ENCODE peak calls at places on chromosome 21, in five cellular contexts. One of them, this sample, is unnamed.

GRCh38 chr21:43903451-43904091 is 38.5 kb downstream of the AGPAT3 start:
- DNase-seq in Daoy: no peak
- DNase-seq in activated gamma-delta T cell treated with Interleukin-2 at 50 U/mL for 16 hours: no peak
- DNase-seq in iPS-NIHi11: no peak
- DNase-seq in esophagus squamous epithelium: no peak
- DNase-seq in this sample: no peak

GRCh38 chr21:16213518-16213917 is 483.7 kb downstream of the USP25 start:
- DNase-seq in Daoy: no peak
- DNase-seq in activated gamma-delta T cell treated with Interleukin-2 at 50 U/mL for 16 hours: no peak
- DNase-seq in esophagus squamous epithelium: no peak
- DNase-seq in iPS-NIHi11: no peak
- DNase-seq in this sample: no peak

GRCh38 chr21:44949161-44950015 is 9.6 kb downstream of the SLX9 start:
- DNase-seq in iPS-NIHi11: peak
- DNase-seq in esophagus squamous epithelium: no peak
- DNase-seq in Daoy: peak
- DNase-seq in activated gamma-delta T cell treated with Interleukin-2 at 50 U/mL for 16 hours: peak
- DNase-seq in this sample: peak

GRCh38 chr21:45264919-45265515 is 22.7 kb downstream of the POFUT2 start:
- DNase-seq in activated gamma-delta T cell treated with Interleukin-2 at 50 U/mL for 16 hours: no peak
- DNase-seq in iPS-NIHi11: no peak
- DNase-seq in esophagus squamous epithelium: no peak
- DNase-seq in Daoy: peak
- DNase-seq in this sample: no peak

GRCh38 chr21:39003982-39004775 is 179.1 kb downstream of the PSMG1 start:
- DNase-seq in activated gamma-delta T cell treated with Interleukin-2 at 50 U/mL for 16 hours: no peak
- DNase-seq in Daoy: peak
- DNase-seq in esophagus squamous epithelium: no peak
- DNase-seq in iPS-NIHi11: no peak
- DNase-seq in this sample: peak

GRCh38 chr21:45390831-45391742 is 13.9 kb upstream of the COL18A1 start:
- DNase-seq in activated gamma-delta T cell treated with Interleukin-2 at 50 U/mL for 16 hours: no peak
- DNase-seq in esophagus squamous epithelium: no peak
- DNase-seq in Daoy: no peak
- DNase-seq in iPS-NIHi11: no peak
- DNase-seq in this sample: no peak

GRCh38 chr21:27388835-27389234 is 421.9 kb upstream of the ADAMTS5 start:
- DNase-seq in Daoy: no peak
- DNase-seq in esophagus squamous epithelium: no peak
- DNase-seq in activated gamma-delta T cell treated with Interleukin-2 at 50 U/mL for 16 hours: no peak
- DNase-seq in iPS-NIHi11: no peak
- DNase-seq in this sample: no peak

GRCh38 chr21:34113842-34114241 is 40.5 kb downstream of the MRPS6 start:
- DNase-seq in iPS-NIHi11: peak
- DNase-seq in activated gamma-delta T cell treated with Interleukin-2 at 50 U/mL for 16 hours: no peak
- DNase-seq in Daoy: no peak
- DNase-seq in esophagus squamous epithelium: no peak
- DNase-seq in this sample: no peak

GRCh38 chr21:39118061-39118460 is 65.2 kb downstream of the PSMG1 start:
- DNase-seq in Daoy: no peak
- DNase-seq in activated gamma-delta T cell treated with Interleukin-2 at 50 U/mL for 16 hours: no peak
- DNase-seq in esophagus squamous epithelium: no peak
- DNase-seq in iPS-NIHi11: no peak
- DNase-seq in this sample: no peak